ENCODE peak calls at places on chromosomes 7 and 10, in five cellular contexts. One of them, this sample, is unnamed.

GRCh38 chr7:105672820-105673219 is 91.5 kb upstream of the EFCAB10 start:
- DNase-seq in cardiac fibroblast: no peak
- DNase-seq in fibroblast of pulmonary artery: no peak
- DNase-seq in RWPE2: no peak
- DNase-seq in HFF-Myc: no peak
- DNase-seq in this sample: no peak

GRCh38 chr10:26318672-26319071 is 102.1 kb downstream of the GAD2 start:
- DNase-seq in fibroblast of pulmonary artery: no peak
- DNase-seq in HFF-Myc: no peak
- DNase-seq in RWPE2: no peak
- DNase-seq in cardiac fibroblast: no peak
- DNase-seq in this sample: no peak

GRCh38 chr7:116315803-116316202 is 105.5 kb downstream of the TES start:
- DNase-seq in cardiac fibroblast: no peak
- DNase-seq in fibroblast of pulmonary artery: no peak
- DNase-seq in HFF-Myc: no peak
- DNase-seq in RWPE2: no peak
- DNase-seq in this sample: no peak

GRCh38 chr10:22552888-22553378 is 161.4 kb downstream of the PIP4K2A start:
- DNase-seq in fibroblast of pulmonary artery: peak
- DNase-seq in HFF-Myc: no peak
- DNase-seq in RWPE2: no peak
- DNase-seq in cardiac fibroblast: peak
- DNase-seq in this sample: peak

GRCh38 chr7:24587853-24588252 is 14.6 kb downstream of the PALS2 start:
- DNase-seq in fibroblast of pulmonary artery: no peak
- DNase-seq in cardiac fibroblast: no peak
- DNase-seq in RWPE2: no peak
- DNase-seq in HFF-Myc: no peak
- DNase-seq in this sample: no peak

GRCh38 chr7:20744913-20745587 is 41.6 kb downstream of the SP8 start:
- DNase-seq in cardiac fibroblast: no peak
- DNase-seq in fibroblast of pulmonary artery: no peak
- DNase-seq in RWPE2: no peak
- DNase-seq in HFF-Myc: no peak
- DNase-seq in this sample: no peak

GRCh38 chr7:84297606-84298005 is 103.0 kb upstream of the SEMA3A start:
- DNase-seq in fibroblast of pulmonary artery: no peak
- DNase-seq in RWPE2: no peak
- DNase-seq in HFF-Myc: no peak
- DNase-seq in cardiac fibroblast: no peak
- DNase-seq in this sample: no peak

GRCh38 chr10:20998036-20998435 is 100.9 kb upstream of the NEBL start:
- DNase-seq in fibroblast of pulmonary artery: no peak
- DNase-seq in HFF-Myc: no peak
- DNase-seq in cardiac fibroblast: no peak
- DNase-seq in RWPE2: no peak
- DNase-seq in this sample: no peak

GRCh38 chr10:1123972-1124371 is 67.8 kb downstream of the WDR37 start:
- DNase-seq in HFF-Myc: no peak
- DNase-seq in fibroblast of pulmonary artery: no peak
- DNase-seq in RWPE2: no peak
- DNase-seq in cardiac fibroblast: no peak
- DNase-seq in this sample: no peak

GRCh38 chr10:22615819-22616499 is 98.4 kb downstream of the PIP4K2A start:
- DNase-seq in cardiac fibroblast: peak
- DNase-seq in HFF-Myc: peak
- DNase-seq in RWPE2: no peak
- DNase-seq in fibroblast of pulmonary artery: no peak
- DNase-seq in this sample: no peak

GRCh38 chr10:118958984-118959916 is 70.3 kb upstream of the NANOS1 start:
- DNase-seq in cardiac fibroblast: peak
- DNase-seq in HFF-Myc: no peak
- DNase-seq in fibroblast of pulmonary artery: peak
- DNase-seq in RWPE2: no peak
- DNase-seq in this sample: peak

GRCh38 chr7:54812747-54813146 is 53.7 kb upstream of the SEC61G start:
- DNase-seq in RWPE2: no peak
- DNase-seq in HFF-Myc: no peak
- DNase-seq in fibroblast of pulmonary artery: no peak
- DNase-seq in cardiac fibroblast: no peak
- DNase-seq in this sample: no peak

GRCh38 chr7:130966246-130967009 is 232.4 kb upstream of the KLF14 start:
- DNase-seq in HFF-Myc: no peak
- DNase-seq in fibroblast of pulmonary artery: no peak
- DNase-seq in RWPE2: no peak
- DNase-seq in cardiac fibroblast: peak
- DNase-seq in this sample: no peak

GRCh38 chr7:134766779-134767566 is 12.5 kb upstream of the CALD1 start:
- DNase-seq in RWPE2: no peak
- DNase-seq in cardiac fibroblast: peak
- DNase-seq in HFF-Myc: no peak
- DNase-seq in fibroblast of pulmonary artery: peak
- DNase-seq in this sample: no peak

GRCh38 chr7:40243076-40243475 is 108.3 kb downstream of the SUGCT start:
- DNase-seq in fibroblast of pulmonary artery: no peak
- DNase-seq in RWPE2: no peak
- DNase-seq in HFF-Myc: no peak
- DNase-seq in cardiac fibroblast: no peak
- DNase-seq in this sample: no peak

GRCh38 chr10:72276013-72276387 is 2.3 kb downstream of the DDIT4 start:
- DNase-seq in RWPE2: peak
- DNase-seq in fibroblast of pulmonary artery: peak
- DNase-seq in HFF-Myc: no peak
- DNase-seq in cardiac fibroblast: peak
- DNase-seq in this sample: no peak

GRCh38 chr10:52578871-52579405 is 193.6 kb downstream of the MBL2 start:
- DNase-seq in HFF-Myc: no peak
- DNase-seq in cardiac fibroblast: peak
- DNase-seq in fibroblast of pulmonary artery: peak
- DNase-seq in RWPE2: no peak
- DNase-seq in this sample: no peak

GRCh38 chr10:6891924-6892323 is 311.8 kb upstream of the PRKCQ start:
- DNase-seq in HFF-Myc: no peak
- DNase-seq in RWPE2: no peak
- DNase-seq in cardiac fibroblast: no peak
- DNase-seq in fibroblast of pulmonary artery: no peak
- DNase-seq in this sample: no peak

GRCh38 chr10:13637894-13638293 is 51.1 kb downstream of the PRPF18 start:
- DNase-seq in cardiac fibroblast: no peak
- DNase-seq in HFF-Myc: no peak
- DNase-seq in RWPE2: no peak
- DNase-seq in fibroblast of pulmonary artery: no peak
- DNase-seq in this sample: no peak
- H3K4me3 ChIP-seq in cardiac fibroblast: no peak
- H3K4me3 ChIP-seq in HFF-Myc: no peak
- H3K4me3 ChIP-seq in RWPE2: no peak
- H3K4me3 ChIP-seq in fibroblast of pulmonary artery: no peak
- H3K4me3 ChIP-seq in this sample: no peak

GRCh38 chr10:116627386-116627933 is 6.7 kb downstream of the PNLIPRP2 start:
- DNase-seq in cardiac fibroblast: no peak
- DNase-seq in fibroblast of pulmonary artery: no peak
- DNase-seq in RWPE2: no peak
- DNase-seq in HFF-Myc: no peak
- DNase-seq in this sample: no peak
- H3K4me3 ChIP-seq in cardiac fibroblast: no peak
- H3K4me3 ChIP-seq in fibroblast of pulmonary artery: no peak
- H3K4me3 ChIP-seq in RWPE2: peak
- H3K4me3 ChIP-seq in HFF-Myc: peak
- H3K4me3 ChIP-seq in this sample: peak

GRCh38 chr7:107125475-107125874 is 43.3 kb upstream of the HBP1 start:
- DNase-seq in HFF-Myc: no peak
- DNase-seq in fibroblast of pulmonary artery: no peak
- DNase-seq in RWPE2: no peak
- DNase-seq in cardiac fibroblast: no peak
- DNase-seq in this sample: no peak
- H3K4me3 ChIP-seq in HFF-Myc: no peak
- H3K4me3 ChIP-seq in fibroblast of pulmonary artery: no peak
- H3K4me3 ChIP-seq in RWPE2: no peak
- H3K4me3 ChIP-seq in cardiac fibroblast: no peak
- H3K4me3 ChIP-seq in this sample: no peak

GRCh38 chr7:28389504-28390385 is 22.6 kb upstream of the CREB5 start:
- DNase-seq in HFF-Myc: peak
- DNase-seq in cardiac fibroblast: peak
- DNase-seq in RWPE2: no peak
- DNase-seq in fibroblast of pulmonary artery: peak
- DNase-seq in this sample: no peak
- H3K4me3 ChIP-seq in HFF-Myc: peak
- H3K4me3 ChIP-seq in cardiac fibroblast: peak
- H3K4me3 ChIP-seq in RWPE2: no peak
- H3K4me3 ChIP-seq in fibroblast of pulmonary artery: peak
- H3K4me3 ChIP-seq in this sample: peak

GRCh38 chr7:36760856-36761762 is 36.8 kb upstream of the AOAH start:
- DNase-seq in cardiac fibroblast: no peak
- DNase-seq in HFF-Myc: no peak
- DNase-seq in RWPE2: no peak
- DNase-seq in fibroblast of pulmonary artery: no peak
- DNase-seq in this sample: no peak

GRCh38 chr7:36763084-36763807 is 39.0 kb upstream of the AOAH start:
- DNase-seq in HFF-Myc: no peak
- DNase-seq in cardiac fibroblast: no peak
- DNase-seq in RWPE2: no peak
- DNase-seq in fibroblast of pulmonary artery: peak
- DNase-seq in this sample: no peak

GRCh38 chr7:36761835-36762234 is 37.5 kb upstream of the AOAH start:
- DNase-seq in RWPE2: no peak
- DNase-seq in HFF-Myc: no peak
- DNase-seq in cardiac fibroblast: no peak
- DNase-seq in fibroblast of pulmonary artery: no peak
- DNase-seq in this sample: no peak

GRCh38 chr7:36764929-36765328 is 40.6 kb upstream of the AOAH start:
- DNase-seq in cardiac fibroblast: no peak
- DNase-seq in RWPE2: no peak
- DNase-seq in HFF-Myc: no peak
- DNase-seq in fibroblast of pulmonary artery: peak
- DNase-seq in this sample: no peak

DNA sequence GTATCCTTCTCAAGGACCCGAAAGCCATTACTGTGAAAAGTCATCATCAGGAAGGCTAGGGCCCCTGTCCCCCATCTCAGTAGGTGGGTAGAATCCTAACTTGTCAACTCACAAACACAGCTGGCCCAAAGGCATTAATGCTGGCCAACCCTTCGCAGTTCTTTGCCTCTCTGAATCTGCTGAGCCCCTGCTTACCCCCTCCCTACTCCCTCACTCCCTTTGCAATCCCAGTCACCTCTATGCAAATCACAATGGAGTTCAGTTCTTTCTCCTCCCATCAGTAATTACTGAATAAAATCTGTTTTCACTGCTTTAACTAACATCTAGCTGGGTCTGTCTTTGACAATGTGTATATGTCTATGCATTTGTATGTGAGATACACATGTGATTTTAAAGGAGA is 38.1 kb upstream of the AOAH start:
- DNase-seq in RWPE2: no peak
- DNase-seq in HFF-Myc: no peak
- DNase-seq in fibroblast of pulmonary artery: no peak
- DNase-seq in cardiac fibroblast: no peak
- DNase-seq in this sample: no peak
- H3K4me3 ChIP-seq in RWPE2: no peak
- H3K4me3 ChIP-seq in HFF-Myc: no peak
- H3K4me3 ChIP-seq in fibroblast of pulmonary artery: no peak
- H3K4me3 ChIP-seq in cardiac fibroblast: no peak
- H3K4me3 ChIP-seq in this sample: no peak

This sample was measured in skeletal muscle cell.